ENCODE peak calls at places on chromosomes 2 and 18, in six cellular contexts. O, N, P, A, S and L are unnamed samples. For H3K27me3, the result is how much of the 10 kb centered on the place peaks cover.

GRCh38 chr2:48566582-48566981 is 36.6 kb downstream of the STON1 start:
- DNase-seq in N (peak), A (no peak), O (no peak), S (no peak), P (no peak), L (no peak)

GRCh38 chr2:11329759-11330158 is 14.7 kb downstream of the ROCK2 start:
- DNase-seq in O (no peak), S (no peak), P (no peak), A (no peak), N (peak), L (no peak)

GRCh38 chr2:241258505-241259160 is 56.8 kb downstream of the HDLBP start:
- DNase-seq in S (no peak), P (no peak), N (no peak), O (peak), A (no peak), L (no peak)

GRCh38 chr2:240520143-240520973 is 37.4 kb downstream of the ANKMY1 start:
- DNase-seq in A (no peak), P (peak), N (no peak), O (peak), S (peak), L (peak)

GRCh38 chr2:215269397-215270117 is 42.3 kb upstream of the ATIC start:
- DNase-seq in N (peak), A (peak), S (peak), P (no peak), O (peak), L (peak)

GRCh38 chr18:7663305-7664023 is 96.3 kb downstream of the PTPRM start:
- DNase-seq in A (no peak), P (no peak), O (no peak), S (no peak), N (peak), L (no peak)

GRCh38 chr2:165584126-165584525 is 114.6 kb downstream of the CSRNP3 start:
- DNase-seq in N (no peak), S (no peak), O (no peak), A (no peak), P (no peak), L (no peak)

GRCh38 chr18:54880706-54881105 is 52.4 kb downstream of the RAB27B start:
- DNase-seq in O (no peak), S (no peak), A (no peak), N (peak), P (no peak), L (no peak)

GRCh38 chr2:238704471-238705230 is 143.2 kb upstream of the TWIST2 start:
- DNase-seq in O (no peak), P (no peak), N (no peak), A (peak), S (peak), L (no peak)

GRCh38 chr2:238702691-238703415 is 145.0 kb upstream of the TWIST2 start:
- DNase-seq in S (no peak), O (no peak), A (peak), N (no peak), P (no peak), L (no peak)

GRCh38 chr2:238701907-238702206 is 146.0 kb upstream of the TWIST2 start:
- DNase-seq in O (no peak), S (no peak), P (no peak), A (peak), N (no peak), L (no peak)

GRCh38 chr2:238702276-238702675 is 145.6 kb upstream of the TWIST2 start:
- DNase-seq in A (peak), P (no peak), S (no peak), O (no peak), N (no peak), L (no peak)

DNA sequence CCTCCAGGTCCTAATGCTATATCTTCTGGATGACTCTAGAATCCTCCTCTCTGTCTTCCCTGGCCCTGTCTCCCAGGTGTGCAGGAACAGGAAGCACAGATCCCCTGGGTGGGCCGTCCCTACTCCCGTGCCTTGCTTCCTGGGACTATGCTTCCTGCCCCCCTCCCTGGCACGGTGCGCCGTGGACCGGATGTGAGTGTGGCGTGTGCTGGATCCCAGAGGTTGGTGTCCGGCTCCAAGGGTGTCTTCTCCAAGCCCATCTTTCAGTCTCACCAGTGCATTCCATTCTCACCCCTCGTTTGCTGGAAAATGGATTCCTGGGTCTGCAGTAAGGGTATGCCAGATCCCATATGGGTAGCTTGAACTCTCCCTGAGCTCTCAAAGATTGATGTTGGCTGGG is 144.4 kb upstream of the TWIST2 start:
- DNase-seq in S (peak), A (peak), N (no peak), O (no peak), P (no peak), L (no peak)
- H3K27me3 ChIP-seq in S (under half), A (under half), N (under half), O (under half), P (under half), L (under half)

GRCh38 chr2:233209117-233209977 is 42.1 kb upstream of the ATG16L1 start:
- DNase-seq in N (no peak), S (no peak), O (peak), A (no peak), P (no peak), L (no peak)
- TF ChIP-seq CTCF in N (no peak), S (no peak), O (no peak), A (no peak), P (no peak), L (no peak)

GRCh38 chr2:236867441-236868260 is 218.0 kb upstream of the COPS8 start:
- DNase-seq in O (peak), S (no peak), P (no peak), A (no peak), N (no peak), L (no peak)
- H3K27ac ChIP-seq in O (no peak), S (no peak), P (no peak), A (no peak), N (no peak), L (no peak)

DNA sequence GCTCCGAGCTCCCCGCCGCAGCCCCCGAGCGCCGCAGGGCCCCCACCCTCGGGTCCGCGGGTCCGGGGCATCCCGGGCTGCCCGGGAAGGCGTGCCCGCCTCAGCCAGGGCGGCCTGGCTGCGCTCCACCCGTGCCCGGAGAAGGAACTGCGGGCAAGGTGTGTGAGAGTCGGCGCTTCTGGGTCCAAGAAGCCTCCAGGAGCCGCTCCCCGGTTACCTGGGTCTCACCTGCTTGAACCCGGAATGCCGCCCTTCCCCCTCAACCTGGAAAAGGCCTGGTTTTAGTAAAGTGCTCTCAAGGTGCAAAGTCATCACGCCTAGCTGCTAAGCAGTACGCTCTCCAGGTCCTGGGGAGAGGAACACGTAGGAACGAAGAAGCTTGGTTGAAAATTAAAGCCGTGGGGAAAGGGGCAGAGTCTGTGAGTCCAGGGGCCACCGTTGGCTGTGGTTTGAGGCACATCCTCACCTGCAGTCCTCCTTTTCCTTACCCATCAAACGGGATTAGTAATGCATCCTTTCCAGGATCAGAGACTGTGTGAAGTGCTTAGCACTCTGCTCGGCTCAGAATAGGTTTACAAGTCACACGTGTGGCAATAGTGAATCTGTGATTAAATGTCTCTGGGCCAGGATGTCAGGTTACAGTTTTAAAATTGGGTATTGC is 1.2 kb downstream of the ASAP2 start:
- DNase-seq in P (peak), S (peak), A (peak), O (peak), N (no peak), L (no peak)
- H3K27me3 ChIP-seq in P (under half), S (under half), A (under half), O (under half), N (under half), L (under half)

GRCh38 chr2:54859416-54859815 is 136.0 kb downstream of the EML6 start:
- DNase-seq in A (no peak), P (no peak), S (no peak), N (no peak), O (no peak), L (no peak)
- TF ChIP-seq CTCF in A (no peak), P (no peak), S (no peak), N (no peak), O (no peak), L (no peak)

GRCh38 chr18:57833441-57834101 is 30.5 kb upstream of the ATP8B1 start:
- DNase-seq in A (peak), O (no peak), N (peak), S (no peak), P (no peak), L (no peak)
- H3K27ac ChIP-seq in A (peak), O (no peak), N (no peak), S (no peak), P (no peak), L (no peak)

GRCh38 chr2:104846955-104847820 is 6.7 kb upstream of the POU3F3 start:
- DNase-seq in A (no peak), S (no peak), O (peak), P (no peak), N (no peak), L (no peak)
- H3K27me3 ChIP-seq in A (half or more), S (half or more), O (half or more), P (under half), N (under half), L (half or more)

DNA sequence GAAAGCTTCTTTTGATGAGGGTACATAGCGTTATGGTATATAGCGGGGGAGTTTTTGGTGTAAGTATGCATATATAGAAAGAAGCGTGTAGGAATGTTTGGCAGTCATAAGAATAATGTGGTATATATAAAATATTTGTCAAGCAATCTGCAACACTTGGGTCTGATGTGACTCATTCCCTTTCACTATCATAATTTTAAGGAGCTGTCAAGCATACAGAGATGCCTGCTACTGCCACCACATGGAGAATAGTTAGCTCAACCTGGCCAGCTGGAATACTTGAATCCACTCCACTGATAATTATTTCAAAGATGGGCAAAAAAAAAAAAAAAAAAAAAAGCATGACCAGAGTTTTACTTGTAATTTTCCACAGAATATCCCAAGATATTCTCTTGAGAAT is 559.8 kb upstream of the REG3G start:
- DNase-seq in N (no peak), P (no peak), S (no peak), O (no peak), A (no peak), L (no peak)
- TF ChIP-seq CTCF in N (no peak), P (no peak), S (peak), O (peak), A (no peak), L (no peak)